ENCODE peak calls at places on chromosomes 3 and 15, in four cellular contexts. One of them, this sample, is unnamed.

GRCh38 chr3:84547971-84548970 is 410.5 kb upstream of the CADM2 start:
- DNase-seq in NT2/D1: peak; percentile 42
- DNase-seq in kidney: no peak
- DNase-seq in GM12878: no peak
- DNase-seq in this sample: no peak

GRCh38 chr15:69181419-69181818 is 21.0 kb downstream of the GLCE start:
- DNase-seq in NT2/D1: no peak
- DNase-seq in kidney: no peak
- DNase-seq in GM12878: no peak
- DNase-seq in this sample: no peak

GRCh38 chr3:31240013-31240412 is 292.7 kb upstream of the STT3B start:
- DNase-seq in NT2/D1: no peak
- DNase-seq in kidney: no peak
- DNase-seq in GM12878: no peak
- DNase-seq in this sample: no peak

GRCh38 chr15:101664303-101664913 is 12.2 kb upstream of the TM2D3 start:
- DNase-seq in NT2/D1: no peak
- DNase-seq in kidney: no peak
- DNase-seq in GM12878: no peak
- DNase-seq in this sample: no peak

GRCh38 chr3:4426782-4427344 is 40.2 kb downstream of the SUMF1 start:
- DNase-seq in NT2/D1: no peak
- DNase-seq in kidney: no peak
- DNase-seq in GM12878: peak; percentile 91
- DNase-seq in this sample: peak; percentile 12

GRCh38 chr3:62600033-62600432 is 226.7 kb upstream of the FEZF2 start:
- DNase-seq in NT2/D1: no peak
- DNase-seq in kidney: no peak
- DNase-seq in GM12878: no peak
- DNase-seq in this sample: no peak

GRCh38 chr15:79132361-79132760 is 41.8 kb upstream of the RASGRF1 start:
- DNase-seq in NT2/D1: no peak
- DNase-seq in kidney: no peak
- DNase-seq in GM12878: no peak
- DNase-seq in this sample: no peak

GRCh38 chr3:42937334-42937733 is 31.4 kb downstream of the ZNF662 start:
- DNase-seq in NT2/D1: no peak
- DNase-seq in kidney: no peak
- DNase-seq in GM12878: no peak
- DNase-seq in this sample: no peak

GRCh38 chr3:4359805-4360502 is 56.8 kb downstream of the SETMAR start:
- DNase-seq in NT2/D1: no peak
- DNase-seq in kidney: no peak
- DNase-seq in GM12878: no peak
- DNase-seq in this sample: no peak

GRCh38 chr15:44102675-44103254 is 92.3 kb downstream of the FRMD5 start:
- DNase-seq in NT2/D1: no peak
- DNase-seq in kidney: no peak
- DNase-seq in GM12878: no peak
- DNase-seq in this sample: no peak

GRCh38 chr15:67512933-67513714 is 7.8 kb upstream of the C15orf61 start:
- DNase-seq in NT2/D1: no peak
- DNase-seq in kidney: no peak
- DNase-seq in GM12878: no peak
- DNase-seq in this sample: no peak

GRCh38 chr3:136939489-136939888 is 18.3 kb upstream of the IL20RB start:
- DNase-seq in NT2/D1: no peak
- DNase-seq in kidney: no peak
- DNase-seq in GM12878: no peak
- DNase-seq in this sample: no peak
- H3K4me3 ChIP-seq in NT2/D1: no peak overlapping the region
- H3K4me3 ChIP-seq in kidney: no peak overlapping the region
- H3K4me3 ChIP-seq in GM12878: no peak overlapping the region
- H3K4me3 ChIP-seq in this sample: no peak overlapping the region

DNA sequence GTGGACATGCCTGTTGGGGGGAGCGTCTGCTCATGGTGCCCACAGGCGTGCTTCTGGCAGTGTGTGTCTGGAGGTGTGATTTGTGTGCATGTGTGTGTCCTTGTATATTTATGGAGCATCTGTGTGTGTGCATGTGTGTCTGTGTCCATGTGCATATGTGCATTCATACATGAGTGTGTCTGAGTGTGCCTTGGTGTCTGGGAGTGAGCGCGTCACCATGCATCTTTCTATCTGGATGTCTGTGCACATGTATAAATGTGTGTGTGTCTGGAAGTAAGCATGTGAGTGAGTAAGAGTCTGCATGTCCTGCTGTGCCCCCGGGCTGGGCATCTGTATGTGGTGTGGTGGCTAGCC is 58.1 kb upstream of the PRR23E start:
- DNase-seq in NT2/D1: no peak
- DNase-seq in kidney: no peak
- DNase-seq in GM12878: no peak
- DNase-seq in this sample: no peak
- H3K4me3 ChIP-seq in NT2/D1: peak overlapping the region; percentile 36
- H3K4me3 ChIP-seq in kidney: no peak overlapping the region
- H3K4me3 ChIP-seq in GM12878: no peak overlapping the region
- H3K4me3 ChIP-seq in this sample: no peak overlapping the region

DNA sequence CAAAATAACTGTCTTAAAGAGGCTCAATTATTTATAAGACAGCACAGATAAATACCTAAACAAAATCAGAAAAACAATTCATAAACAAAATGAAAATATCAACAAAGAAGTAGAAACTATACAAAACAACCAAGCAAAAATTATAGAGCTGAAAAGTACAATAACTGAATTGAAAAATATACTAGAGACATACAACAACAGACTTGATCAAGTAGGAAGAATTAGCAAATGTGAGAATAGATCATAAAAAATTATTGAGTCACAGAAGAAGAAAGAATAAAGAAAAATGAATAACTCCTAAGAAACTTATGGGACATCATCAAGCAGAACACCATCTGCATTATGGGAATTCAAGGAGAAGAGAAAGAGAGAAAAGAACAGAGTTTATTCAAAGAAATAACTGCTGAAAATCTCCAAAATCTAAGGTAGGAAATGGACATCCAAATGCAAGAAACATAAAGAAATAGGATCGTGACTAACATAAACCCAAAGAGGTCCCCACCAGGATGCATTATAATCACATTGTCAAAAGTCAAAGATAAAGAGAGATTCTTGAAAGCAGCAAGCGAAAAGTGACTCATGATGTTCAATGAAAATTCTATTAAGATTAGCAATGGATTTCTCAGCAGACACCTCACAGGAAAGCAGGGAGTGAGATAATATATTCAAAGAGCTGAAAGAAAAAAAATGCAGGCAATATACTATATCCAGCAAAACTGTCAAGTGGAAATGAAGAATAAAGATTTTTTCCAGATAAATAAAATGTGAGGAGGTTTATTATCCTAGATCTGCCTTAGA is 85.9 kb downstream of the DCLK3 start:
- DNase-seq in NT2/D1: no peak
- DNase-seq in kidney: no peak
- DNase-seq in GM12878: no peak
- DNase-seq in this sample: no peak
- H3K4me3 ChIP-seq in NT2/D1: no peak overlapping the region
- H3K4me3 ChIP-seq in kidney: no peak overlapping the region
- H3K4me3 ChIP-seq in GM12878: no peak overlapping the region
- H3K4me3 ChIP-seq in this sample: no peak overlapping the region

DNA sequence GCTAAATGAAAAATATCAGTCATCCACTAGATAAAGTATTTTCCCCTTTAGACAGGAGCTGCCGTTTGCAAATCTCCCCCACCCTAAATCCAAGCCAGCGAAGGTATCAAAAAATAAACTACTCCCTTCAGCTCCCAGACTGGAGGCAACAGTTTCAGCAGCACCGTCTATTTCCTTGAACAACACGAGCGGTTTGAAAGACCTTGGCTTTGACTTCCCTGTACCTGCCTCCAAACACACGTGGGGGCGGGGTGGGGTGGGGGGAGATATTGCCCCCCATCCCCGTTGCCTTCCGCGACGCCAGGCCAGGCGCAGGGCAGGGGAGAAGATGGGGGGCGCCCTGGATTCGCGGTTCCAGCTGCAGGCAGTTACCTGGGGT is 804 bp upstream of the CACNA1D start:
- DNase-seq in NT2/D1: no peak
- DNase-seq in kidney: no peak
- DNase-seq in GM12878: no peak
- DNase-seq in this sample: no peak
- H3K4me3 ChIP-seq in NT2/D1: peak overlapping the region; percentile 56
- H3K4me3 ChIP-seq in kidney: peak overlapping the region; percentile 8
- H3K4me3 ChIP-seq in GM12878: no peak overlapping the region
- H3K4me3 ChIP-seq in this sample: no peak overlapping the region

GRCh38 chr15:75178938-75179772 is 22.5 kb upstream of the C15orf39 start:
- DNase-seq in NT2/D1: no peak
- DNase-seq in kidney: no peak
- DNase-seq in GM12878: no peak
- DNase-seq in this sample: no peak
- H3K4me3 ChIP-seq in NT2/D1: peak overlapping the region; percentile 39
- H3K4me3 ChIP-seq in kidney: peak overlapping the region; percentile 7
- H3K4me3 ChIP-seq in GM12878: no peak overlapping the region
- H3K4me3 ChIP-seq in this sample: no peak overlapping the region

GRCh38 chr15:64246364-64247189 is 83.8 kb upstream of the PPIB start:
- DNase-seq in NT2/D1: peak; percentile 35
- DNase-seq in kidney: no peak
- DNase-seq in GM12878: peak; percentile 95
- DNase-seq in this sample: peak; percentile 69
- H3K4me3 ChIP-seq in NT2/D1: no peak overlapping the region
- H3K4me3 ChIP-seq in kidney: no peak overlapping the region
- H3K4me3 ChIP-seq in GM12878: no peak overlapping the region
- H3K4me3 ChIP-seq in this sample: no peak overlapping the region

This sample was measured in GM06990.